ENCODE peak calls at places on chromosomes 12 and 14, in four cellular contexts. F, S, E and P are unnamed samples.

GRCh38 chr14:66495214-66496098 is 9.3 kb downstream of the CCDC196 start:
- DNase-seq in F (no peak), S (peak; percentile 70), E (no peak), P (peak; percentile 3)

GRCh38 chr14:98445736-98446135 is 826.3 kb downstream of the BCL11B start:
- DNase-seq in F (no peak), S (no peak), E (no peak), P (no peak)

GRCh38 chr12:116539905-116540482 is 19.2 kb upstream of the MAP1LC3B2 start:
- DNase-seq in F (peak; percentile 53), S (peak; percentile 37), E (peak; percentile 54), P (no peak)

GRCh38 chr12:82383930-82384513 is 25.7 kb downstream of the METTL25 start:
- DNase-seq in F (no peak), S (peak; percentile 29), E (no peak), P (peak; percentile 8)

GRCh38 chr12:7647071-7647470 is 18.6 kb downstream of the APOBEC1 start:
- DNase-seq in F (no peak), S (no peak), E (no peak), P (no peak)

GRCh38 chr12:95583933-95584332 is 32.7 kb upstream of the USP44 start:
- DNase-seq in F (no peak), S (no peak), E (no peak), P (no peak)

GRCh38 chr14:68733086-68733621 is 59.7 kb downstream of the ZFP36L1 start:
- DNase-seq in F (no peak), S (no peak), E (no peak), P (peak; percentile 21)

GRCh38 chr14:34036319-34036761 is 85.5 kb upstream of the EGLN3 start:
- DNase-seq in F (no peak), S (no peak), E (no peak), P (no peak)

GRCh38 chr14:52850520-52850919 is 59.1 kb upstream of the GNPNAT1 start:
- DNase-seq in F (no peak), S (no peak), E (no peak), P (no peak)

GRCh38 chr14:22865424-22866215 is 5.9 kb upstream of the LRP10 start:
- DNase-seq in F (no peak), S (no peak), E (peak; percentile 14), P (no peak)

GRCh38 chr14:96162741-96163140 is 41.9 kb upstream of the BDKRB2 start:
- DNase-seq in F (no peak), S (no peak), E (no peak), P (no peak)

GRCh38 chr14:61621444-61621843 is 73.9 kb upstream of the HIF1A start:
- DNase-seq in F (no peak), S (no peak), E (no peak), P (no peak)

GRCh38 chr12:129532707-129533499 is 370.9 kb downstream of the TMEM132D start:
- DNase-seq in F (no peak), S (no peak), E (no peak), P (no peak)

GRCh38 chr12:95358111-95359083 is 115.6 kb upstream of the METAP2 start:
- DNase-seq in F (no peak), S (no peak), E (no peak), P (no peak)

GRCh38 chr12:64835926-64836325 is 11.5 kb downstream of the TBC1D30 start:
- DNase-seq in F (no peak), S (no peak), E (no peak), P (no peak)

GRCh38 chr12:6534914-6535696 is 788 bp downstream of the GAPDH start:
- DNase-seq in F (peak; percentile 74), S (peak; percentile 62), E (peak; percentile 88), P (peak; percentile 69)

GRCh38 chr12:14981049-14981448 is 8.2 kb downstream of the PDE6H start:
- DNase-seq in F (no peak), S (no peak), E (peak; percentile 59), P (no peak)

GRCh38 chr12:94609917-94610443 is 40.4 kb downstream of the TMCC3 start:
- DNase-seq in F (no peak), S (no peak), E (no peak), P (no peak)

GRCh38 chr12:74725154-74725553 is 187.5 kb downstream of the ATXN7L3B start:
- DNase-seq in F (no peak), S (peak; percentile 4), E (no peak), P (no peak)

GRCh38 chr14:97266653-97267052 is 469.5 kb downstream of the VRK1 start:
- DNase-seq in F (no peak), S (no peak), E (no peak), P (no peak)

GRCh38 chr14:25944020-25944419 is 653.8 kb downstream of the NOVA1 start:
- DNase-seq in F (no peak), S (no peak), E (no peak), P (no peak)

GRCh38 chr12:45343269-45344051 is 127.6 kb downstream of the ANO6 start:
- DNase-seq in F (peak; percentile 32), S (no peak), E (no peak), P (no peak)

GRCh38 chr12:109020750-109021380 is at the start of gene SVOP:
- DNase-seq in F (peak; percentile 82), S (peak; percentile 94), E (peak; percentile 79), P (no peak)

GRCh38 chr14:49989980-49990379 is 97.1 kb downstream of the ARF6 start:
- DNase-seq in F (no peak), S (no peak), E (no peak), P (no peak)

GRCh38 chr14:26897186-26897585 is 299.4 kb upstream of the NOVA1 start:
- DNase-seq in F (no peak), S (no peak), E (no peak), P (no peak)

GRCh38 chr14:89252887-89253532 is 164.0 kb downstream of the FOXN3 start:
- DNase-seq in F (no peak), S (peak; percentile 15), E (no peak), P (no peak)

GRCh38 chr14:51180577-51180976 is 59.5 kb upstream of the TMX1 start:
- DNase-seq in F (no peak), S (no peak), E (no peak), P (no peak)

GRCh38 chr12:120358412-120359158 is 10.4 kb downstream of the MSI1 start:
- DNase-seq in F (no peak), S (no peak), E (no peak), P (no peak)

DNA sequence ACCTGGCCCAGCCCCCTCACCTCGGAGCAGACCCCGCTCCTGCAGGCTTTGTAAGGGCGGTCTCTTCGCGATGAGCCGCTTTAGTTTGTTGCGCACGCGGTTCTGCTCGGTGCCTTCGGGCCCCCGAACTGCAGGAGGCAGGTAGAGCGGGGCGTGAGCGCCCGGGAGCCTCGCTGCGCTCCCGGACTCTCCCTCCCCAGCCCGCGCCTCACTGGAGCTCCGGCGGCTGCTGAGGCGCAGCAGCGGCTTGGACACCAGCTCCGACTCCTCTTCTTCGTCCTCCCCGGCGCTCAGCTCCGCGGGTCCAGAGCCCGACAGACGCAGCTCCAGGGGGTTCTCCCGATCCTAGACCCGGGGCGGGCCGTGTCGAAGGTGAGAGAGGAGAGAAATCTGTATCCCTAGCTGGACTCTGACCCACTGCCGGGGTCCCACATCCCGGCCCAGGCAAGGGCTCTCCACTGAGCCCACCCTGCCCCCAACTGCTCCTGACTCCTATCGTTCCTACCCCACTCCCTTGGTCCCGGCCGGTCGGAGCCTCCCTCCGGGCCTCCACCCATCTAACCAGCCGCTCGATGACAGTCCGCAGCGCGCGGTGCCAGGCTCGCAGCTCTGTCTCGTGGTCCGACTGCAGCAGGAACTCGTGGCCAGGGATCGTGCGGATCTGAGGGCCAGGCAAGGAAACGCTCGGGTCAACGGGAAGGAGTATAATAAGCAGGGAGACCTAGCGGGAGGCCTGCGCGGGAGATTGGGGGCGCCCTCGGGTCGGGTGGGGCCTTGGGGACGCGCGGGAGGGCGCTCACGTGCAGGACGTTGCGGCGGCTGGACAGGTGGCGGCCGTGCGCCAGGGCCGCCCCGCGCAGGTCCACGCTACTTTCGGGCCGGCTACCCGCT is 4.2 kb downstream of the ARHGAP9 start:
- DNase-seq in F (no peak), S (peak; percentile 45), E (no peak), P (no peak)
- H3K27me3 ChIP-seq in F (peaks cover 99% of the 10 kb centered on the region), S (peaks cover 79% of the 10 kb centered on the region), E (peaks cover 36% of the 10 kb centered on the region), P (no peaks in the 10 kb centered on the region)

DNA sequence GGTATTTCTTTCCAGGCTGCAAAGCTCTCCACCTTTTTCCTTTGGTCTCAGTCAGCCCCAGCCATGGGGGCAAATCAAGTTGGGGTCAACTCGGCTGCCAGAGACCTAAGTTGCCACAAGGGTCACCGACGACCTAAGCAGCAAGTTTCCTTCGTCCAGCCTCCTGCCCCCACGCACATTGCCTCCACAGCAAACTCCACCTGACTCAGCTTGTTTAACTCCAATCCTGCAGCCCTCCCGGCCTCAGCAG is 767 bp upstream of the KCNMB4 start:
- DNase-seq in F (no peak), S (no peak), E (no peak), P (no peak)
- H3K27me3 ChIP-seq in F (peaks cover 13% of the 10 kb centered on the region), S (peaks cover 16% of the 10 kb centered on the region), E (peaks cover 17% of the 10 kb centered on the region), P (peaks cover 14% of the 10 kb centered on the region)

GRCh38 chr12:53501615-53502181 is 615 bp downstream of the TARBP2 start:
- DNase-seq in F (no peak), S (no peak), E (no peak), P (no peak)
- H3K27me3 ChIP-seq in F (no peaks in the 10 kb centered on the region), S (no peaks in the 10 kb centered on the region), E (no peaks in the 10 kb centered on the region), P (no peaks in the 10 kb centered on the region)

GRCh38 chr14:78178071-78178470 is 7.9 kb downstream of the NRXN3 start:
- DNase-seq in F (no peak), S (no peak), E (no peak), P (no peak)

GRCh38 chr14:78178971-78179370 is 8.8 kb downstream of the NRXN3 start:
- DNase-seq in F (no peak), S (no peak), E (no peak), P (no peak)

GRCh38 chr14:78182722-78183121 is 12.5 kb downstream of the NRXN3 start:
- DNase-seq in F (no peak), S (no peak), E (no peak), P (no peak)

GRCh38 chr14:78184151-78184550 is 14.0 kb downstream of the NRXN3 start:
- DNase-seq in F (no peak), S (no peak), E (no peak), P (no peak)

DNA sequence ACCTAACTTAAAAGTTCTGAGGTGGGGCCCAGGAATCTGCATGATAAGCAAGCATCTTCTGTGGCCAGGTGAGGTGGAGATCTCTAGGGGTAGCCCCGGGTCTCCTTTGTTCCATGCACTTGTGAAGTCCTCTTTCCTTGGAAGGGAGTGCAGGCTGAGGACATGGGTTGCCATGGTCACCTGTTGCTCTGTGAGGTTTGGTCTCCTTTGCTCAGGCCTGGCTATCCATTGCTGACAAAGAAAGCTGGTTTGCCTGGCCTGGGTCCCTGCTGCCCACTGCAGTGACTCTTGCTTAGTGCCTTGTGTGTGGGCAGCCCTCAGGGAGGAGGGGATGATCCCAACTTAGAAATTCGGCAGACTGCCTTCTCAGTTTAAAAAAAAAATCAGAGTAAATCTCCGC is 11.1 kb downstream of the NRXN3 start:
- DNase-seq in F (no peak), S (no peak), E (no peak), P (no peak)
- H3K27me3 ChIP-seq in F (peaks cover 64% of the 10 kb centered on the region), S (peaks cover 32% of the 10 kb centered on the region), E (no peaks in the 10 kb centered on the region), P (no peaks in the 10 kb centered on the region)

GRCh38 chr12:88391556-88391955 is 188.7 kb downstream of the KITLG start:
- DNase-seq in F (no peak), S (no peak), E (no peak), P (no peak)

GRCh38 chr12:88390811-88391210 is 189.5 kb downstream of the KITLG start:
- DNase-seq in F (no peak), S (no peak), E (no peak), P (no peak)

GRCh38 chr12:88388566-88389269 is 191.6 kb downstream of the KITLG start:
- DNase-seq in F (no peak), S (no peak), E (no peak), P (no peak)

GRCh38 chr12:88393017-88393767 is 187.1 kb downstream of the KITLG start:
- DNase-seq in F (no peak), S (peak; percentile 27), E (no peak), P (no peak)
- H3K27me3 ChIP-seq in F (no peaks in the 10 kb centered on the region), S (no peaks in the 10 kb centered on the region), E (no peaks in the 10 kb centered on the region), P (no peaks in the 10 kb centered on the region)

GRCh38 chr12:32106517-32107366 is at the start of gene BICD1:
- DNase-seq in F (peak; percentile 90), S (peak; percentile 91), E (peak; percentile 85), P (peak; percentile 59)
- H3K27me3 ChIP-seq in F (no peaks in the 10 kb centered on the region), S (no peaks in the 10 kb centered on the region), E (no peaks in the 10 kb centered on the region), P (no peaks in the 10 kb centered on the region)